ENCODE peak calls at places on chromosomes 7 and 10, in seven cellular contexts. N is right atrium auricular region, R is pancreas, Y is WTC11, W is IMR-90, A is MM.1S, V is thyroid gland. U is an unnamed sample.

GRCh38 chr10:86139066-86139657 is 227.4 kb downstream of the GRID1 start:
- DNase-seq in N (no peak), R (no peak), Y (peak; percentile 72), W (no peak), A (no peak), V (no peak), U (no peak)

GRCh38 chr10:103284170-103284569 is 7.2 kb downstream of the INA start:
- DNase-seq in N (no peak), R (no peak), Y (no peak), W (no peak), A (no peak), V (no peak), U (peak; percentile 62)

GRCh38 chr10:132382231-132382922 is 14.6 kb upstream of the PWWP2B start:
- DNase-seq in N (no peak), R (no peak), Y (no peak), W (no peak), A (no peak), V (no peak), U (peak; percentile 32)

GRCh38 chr7:28069788-28070187 is 110.8 kb downstream of the JAZF1 start:
- DNase-seq in N (no peak), R (no peak), Y (no peak), W (peak; percentile 79), A (no peak), V (peak; percentile 95), U (peak; percentile 84)

GRCh38 chr10:125468273-125468672 is 214.7 kb downstream of the TEX36 start:
- DNase-seq in N (no peak), R (no peak), Y (no peak), W (no peak), A (no peak), V (no peak), U (no peak)

GRCh38 chr7:107037866-107038598 is 6.5 kb upstream of the PRKAR2B start:
- DNase-seq in N (no peak), R (no peak), Y (no peak), W (no peak), A (no peak), V (no peak), U (no peak)

GRCh38 chr10:82982110-82982608 is 1107.2 kb downstream of the NRG3 start:
- DNase-seq in N (no peak), R (no peak), Y (no peak), W (peak; percentile 87), A (no peak), V (no peak), U (peak; percentile 90)

GRCh38 chr7:1645071-1646015 is 24.7 kb upstream of the ELFN1 start:
- DNase-seq in N (no peak), R (no peak), Y (no peak), W (no peak), A (no peak), V (no peak), U (no peak)

GRCh38 chr10:125232841-125233240 is 72.5 kb upstream of the CTBP2 start:
- DNase-seq in N (no peak), R (no peak), Y (no peak), W (peak; percentile 43), A (no peak), V (no peak), U (no peak)

GRCh38 chr10:24748214-24748613 is 24.5 kb upstream of the ARHGAP21 start:
- DNase-seq in N (no peak), R (no peak), Y (no peak), W (no peak), A (no peak), V (no peak), U (no peak)

GRCh38 chr10:20166291-20166690 is 350.1 kb downstream of the PLXDC2 start:
- DNase-seq in N (no peak), R (no peak), Y (no peak), W (no peak), A (no peak), V (no peak), U (no peak)

GRCh38 chr10:100697631-100698030 is 47.8 kb upstream of the PAX2 start:
- DNase-seq in N (no peak), R (no peak), Y (no peak), W (no peak), A (no peak), V (no peak), U (no peak)

GRCh38 chr7:29547465-29547864 is 16.2 kb upstream of the PRR15 start:
- DNase-seq in N (no peak), R (no peak), Y (no peak), W (no peak), A (no peak), V (no peak), U (no peak)

GRCh38 chr7:120988591-120989299 is at the start of gene CPED1:
- DNase-seq in N (peak; percentile 82), R (peak; percentile 46), Y (peak; percentile 67), W (peak; percentile 90), A (peak; percentile 86), V (peak; percentile 53), U (peak; percentile 89)

GRCh38 chr7:86914468-86915054 is 144.9 kb downstream of the ELAPOR2 start:
- DNase-seq in N (no peak), R (no peak), Y (no peak), W (peak; percentile 7), A (peak; percentile 27), V (no peak), U (peak; percentile 42)
- TF ChIP-seq CTCF in N (peak; percentile 59), R (no peak), Y (peak; percentile 58), W (peak; percentile 42), A (peak; percentile 55), V (no peak), U (peak; percentile 58)

DNA sequence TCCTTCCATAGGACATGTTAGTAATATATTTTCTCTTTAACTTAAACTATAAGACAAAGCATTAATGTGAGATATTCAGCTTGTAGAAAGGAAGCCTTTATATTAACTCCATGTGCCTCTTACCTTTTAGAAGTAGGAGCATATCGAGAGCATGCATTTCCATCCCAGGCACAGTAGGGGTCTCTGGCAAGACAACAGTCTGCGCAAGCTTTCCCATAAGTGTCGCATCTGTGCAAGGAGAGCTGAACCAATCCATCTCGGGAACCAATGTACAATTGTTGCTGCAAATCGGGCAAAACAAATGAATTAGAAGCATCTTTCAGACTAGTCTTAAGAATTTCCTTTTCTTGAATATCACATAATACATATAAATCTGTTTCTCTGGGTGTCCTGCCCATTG is 171.9 kb downstream of the SEMA3D start:
- DNase-seq in N (no peak), R (no peak), Y (no peak), W (no peak), A (no peak), V (no peak), U (no peak)
- TF ChIP-seq CTCF in N (no peak), R (no peak), Y (no peak), W (no peak), A (no peak), V (no peak), U (no peak)

DNA sequence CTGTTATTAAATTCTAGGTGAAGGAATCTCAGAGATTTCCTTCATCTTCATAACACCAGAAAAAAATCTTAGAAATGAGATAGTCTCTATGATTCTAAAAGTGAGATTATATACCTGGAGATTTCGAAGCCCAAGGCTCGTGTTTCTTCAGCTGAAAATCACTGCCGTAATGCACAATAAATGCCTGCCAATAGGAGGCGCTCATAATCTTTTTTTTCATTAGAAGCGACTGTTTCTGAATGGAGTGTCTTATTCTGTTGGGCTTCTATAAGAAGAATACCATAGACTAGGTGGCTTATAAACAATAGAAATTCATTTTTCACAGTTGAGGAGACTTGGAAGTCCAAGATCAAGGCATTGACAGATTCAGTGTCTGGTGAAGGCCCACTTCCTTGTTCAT is 294.7 kb downstream of the PRKG1 start:
- DNase-seq in N (no peak), R (no peak), Y (peak; percentile 21), W (no peak), A (no peak), V (no peak), U (no peak)
- TF ChIP-seq CTCF in N (no peak), R (peak; percentile 8), Y (no peak), W (no peak), A (peak; percentile 30), V (no peak), U (no peak)

GRCh38 chr7:8327199-8327598 is 65.2 kb upstream of the ICA1 start:
- DNase-seq in N (no peak), R (no peak), Y (no peak), W (no peak), A (no peak), V (no peak), U (no peak)

GRCh38 chr7:8320174-8320573 is 58.2 kb upstream of the ICA1 start:
- DNase-seq in N (no peak), R (no peak), Y (no peak), W (no peak), A (no peak), V (no peak), U (no peak)

GRCh38 chr7:8321312-8321711 is 59.3 kb upstream of the ICA1 start:
- DNase-seq in N (no peak), R (no peak), Y (no peak), W (no peak), A (no peak), V (no peak), U (no peak)

GRCh38 chr7:8325067-8325466 is 63.1 kb upstream of the ICA1 start:
- DNase-seq in N (no peak), R (no peak), Y (no peak), W (no peak), A (no peak), V (no peak), U (no peak)

DNA sequence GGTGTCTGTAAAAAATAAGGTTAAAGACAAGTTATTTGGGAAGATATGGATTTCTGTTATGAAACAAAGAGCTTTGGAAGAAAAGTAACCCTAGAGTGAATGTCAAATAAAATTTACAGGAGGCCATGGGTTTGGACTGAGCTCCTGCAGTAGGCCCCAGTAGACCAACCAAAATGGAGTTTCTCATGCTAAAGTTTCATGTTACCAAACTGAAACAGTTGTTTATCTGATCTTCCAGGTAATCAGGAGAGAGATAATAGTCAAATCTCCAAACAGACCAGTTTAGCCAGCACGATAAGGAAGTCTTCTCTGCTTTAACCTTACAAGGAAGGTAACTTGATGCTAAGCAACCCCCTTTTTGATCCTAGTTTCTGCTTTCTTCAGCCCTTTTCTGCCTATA is 60.7 kb upstream of the ICA1 start:
- DNase-seq in N (no peak), R (no peak), Y (no peak), W (no peak), A (no peak), V (no peak), U (no peak)
- TF ChIP-seq CTCF in N (no peak), R (no peak), Y (no peak), W (no peak), A (no peak), V (no peak), U (no peak)

DNA sequence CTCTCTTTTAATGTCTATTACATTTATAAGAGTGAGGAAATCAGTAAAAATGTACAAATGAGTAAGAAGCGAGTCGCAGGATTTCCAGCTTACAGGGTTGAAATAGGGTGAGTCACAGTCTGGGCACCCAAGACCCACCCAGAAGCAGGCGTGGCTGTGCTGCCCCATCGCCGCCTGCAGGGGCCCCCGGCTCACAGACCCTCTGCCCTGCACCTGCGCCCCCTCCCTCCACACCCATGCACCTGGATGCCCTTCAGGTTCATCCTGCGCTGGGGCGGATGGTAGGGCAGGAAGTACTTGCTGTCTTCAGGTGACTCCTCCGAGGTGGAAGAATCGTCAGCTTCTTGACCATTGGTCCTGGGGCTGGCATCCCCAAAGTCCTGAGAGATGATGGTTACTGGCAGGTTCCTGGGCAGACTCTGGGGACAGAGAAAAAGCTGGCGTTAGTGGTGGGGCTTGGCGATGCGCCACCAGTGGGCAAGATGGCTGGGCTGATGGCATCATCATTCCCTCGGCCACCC is 90.2 kb upstream of the GNA12 start:
- DNase-seq in N (no peak), R (no peak), Y (peak; percentile 13), W (peak; percentile 70), A (no peak), V (no peak), U (peak; percentile 80)
- TF ChIP-seq CTCF in N (no peak), R (no peak), Y (no peak), W (no peak), A (no peak), V (no peak), U (peak; percentile 8)

U was measured in fibroblast of pulmonary artery.